ENCODE peak calls at places on chromosomes 11 and 22, in nine cellular contexts. M is iPS-NIHi11, S is EL, L is amygdala, K is foreskin fibroblast, I is kidney tubule cell, Z is C1 segment of cervical spinal cord, V is H9, Q is anterior cingulate cortex. R is an unnamed sample.

GRCh38 chr11:1271927-1272326 is 37.5 kb downstream of the TOLLIP start:
- DNase-seq in Z (no peak), K (no peak), M (no peak), S (no peak), L (no peak), Q (no peak), V (no peak), I (no peak), R (no peak)

GRCh38 chr11:1103401-1104360 is 29.0 kb downstream of the MUC2 start:
- DNase-seq in Z (no peak), Q (no peak), K (no peak), S (no peak), M (no peak), L (no peak), I (no peak), V (no peak), R (no peak)

GRCh38 chr11:129995163-129995562 is 7.5 kb downstream of the PRDM10 start:
- DNase-seq in I (no peak), Q (no peak), Z (no peak), S (no peak), L (no peak), V (no peak), K (no peak), M (no peak), R (no peak)

GRCh38 chr11:72160319-72160718 is 24.8 kb downstream of the FOLR3 start:
- DNase-seq in V (no peak), Z (no peak), I (no peak), Q (no peak), S (peak), K (peak), M (no peak), L (no peak), R (no peak)

GRCh38 chr22:37563153-37564081 is 3.1 kb downstream of the CDC42EP1 start:
- DNase-seq in Q (peak), M (no peak), Z (peak), V (no peak), L (peak), I (peak), K (peak), S (peak), R (no peak)

GRCh38 chr11:68936676-68937620 is 33.3 kb downstream of the IGHMBP2 start:
- DNase-seq in L (no peak), Q (no peak), S (no peak), V (no peak), K (no peak), Z (no peak), M (no peak), I (no peak), R (no peak)

GRCh38 chr22:44375451-44375850 is 62.7 kb upstream of the SHISAL1 start:
- DNase-seq in Z (no peak), K (no peak), M (no peak), Q (no peak), V (no peak), L (no peak), S (no peak), I (no peak), R (no peak)

GRCh38 chr11:118933486-118933885 is 7.8 kb upstream of the BCL9L start:
- DNase-seq in V (no peak), S (no peak), M (no peak), K (peak), L (no peak), Z (no peak), I (no peak), Q (no peak), R (no peak)

GRCh38 chr22:37930270-37930951 is 23.0 kb downstream of the C22orf23 start:
- DNase-seq in M (peak), K (peak), Z (peak), L (no peak), S (peak), I (peak), Q (no peak), V (peak), R (peak)

GRCh38 chr22:17283423-17283822 is 64.2 kb upstream of the ADA2 start:
- DNase-seq in M (no peak), I (no peak), Q (no peak), Z (no peak), V (no peak), K (no peak), L (no peak), S (no peak), R (no peak)

GRCh38 chr11:117361432-117361831 is 33.8 kb downstream of the CEP164 start:
- DNase-seq in Q (no peak), S (no peak), V (no peak), I (no peak), L (no peak), K (no peak), M (no peak), Z (no peak), R (no peak)

GRCh38 chr11:17388609-17389204 is at the start of gene KCNJ11:
- DNase-seq in S (no peak), Q (no peak), L (no peak), V (peak), Z (no peak), I (no peak), M (peak), K (no peak), R (peak)

GRCh38 chr11:133955945-133956421 is 785 bp downstream of the IGSF9B start:
- DNase-seq in V (no peak), I (no peak), M (no peak), Z (no peak), Q (no peak), S (no peak), K (no peak), L (no peak), R (peak)

GRCh38 chr11:66739983-66740382 is 11.0 kb upstream of the SPTBN2 start:
- DNase-seq in L (no peak), S (peak), K (peak), Z (no peak), Q (no peak), I (peak), V (no peak), M (no peak), R (no peak)

GRCh38 chr22:46854125-46854870 is 91.8 kb downstream of the TBC1D22A start:
- DNase-seq in S (no peak), Z (no peak), M (no peak), L (no peak), Q (no peak), I (peak), K (no peak), V (no peak), R (no peak)

GRCh38 chr11:108854366-108854765 is 189.5 kb downstream of the DDX10 start:
- DNase-seq in K (no peak), Z (no peak), Q (no peak), I (peak), S (no peak), M (no peak), L (no peak), V (no peak), R (no peak)

R was measured in neural progenitor cell.